ENCODE peak calls at places on chromosomes 3 and 15, in eight cellular contexts. One of them, this sample, is unnamed.
A peak's percentile ranks its signal among the peaks of the same experiment; 100 is the strongest.

GRCh38 chr3:19190136-19190535 is 41.8 kb downstream of the KCNH8 start:
- DNase-seq in activated CD8-positive, alpha-beta memory T cell treated with anti-CD3 and anti-CD28 coated beads, Interleukin-2, amount 50 U/mL, for 4 hours: no peak
- DNase-seq in NCI-H526 treated with DMSO at 0.1 percent for 48 hours: no peak
- DNase-seq in T follicular helper cell: no peak
- DNase-seq in WERI-Rb-1: no peak
- DNase-seq in HCEC 1CT: no peak
- DNase-seq in head of caudate nucleus: no peak
- DNase-seq in trophoblast cell: no peak
- DNase-seq in this sample: no peak

GRCh38 chr15:73985101-73985873 is 6.8 kb downstream of the STOML1 start:
- DNase-seq in NCI-H526 treated with DMSO at 0.1 percent for 48 hours: no peak
- DNase-seq in trophoblast cell: no peak
- DNase-seq in T follicular helper cell: no peak
- DNase-seq in activated CD8-positive, alpha-beta memory T cell treated with anti-CD3 and anti-CD28 coated beads, Interleukin-2, amount 50 U/mL, for 4 hours: no peak
- DNase-seq in head of caudate nucleus: no peak
- DNase-seq in HCEC 1CT: peak; percentile 21
- DNase-seq in WERI-Rb-1: no peak
- DNase-seq in this sample: no peak

GRCh38 chr15:51416129-51416528 is 74.7 kb downstream of the GLDN start:
- DNase-seq in WERI-Rb-1: no peak
- DNase-seq in NCI-H526 treated with DMSO at 0.1 percent for 48 hours: no peak
- DNase-seq in trophoblast cell: no peak
- DNase-seq in T follicular helper cell: no peak
- DNase-seq in head of caudate nucleus: no peak
- DNase-seq in HCEC 1CT: no peak
- DNase-seq in activated CD8-positive, alpha-beta memory T cell treated with anti-CD3 and anti-CD28 coated beads, Interleukin-2, amount 50 U/mL, for 4 hours: no peak
- DNase-seq in this sample: no peak

GRCh38 chr3:142224482-142225072 is 808 bp downstream of the GK5 start:
- DNase-seq in WERI-Rb-1: no peak
- DNase-seq in NCI-H526 treated with DMSO at 0.1 percent for 48 hours: no peak
- DNase-seq in HCEC 1CT: no peak
- DNase-seq in trophoblast cell: no peak
- DNase-seq in head of caudate nucleus: no peak
- DNase-seq in activated CD8-positive, alpha-beta memory T cell treated with anti-CD3 and anti-CD28 coated beads, Interleukin-2, amount 50 U/mL, for 4 hours: no peak
- DNase-seq in T follicular helper cell: no peak
- DNase-seq in this sample: no peak

GRCh38 chr15:55846108-55846707 is 103.3 kb upstream of the PRTG start:
- DNase-seq in trophoblast cell: peak; percentile 54
- DNase-seq in HCEC 1CT: peak; percentile 78
- DNase-seq in WERI-Rb-1: peak; percentile 66
- DNase-seq in activated CD8-positive, alpha-beta memory T cell treated with anti-CD3 and anti-CD28 coated beads, Interleukin-2, amount 50 U/mL, for 4 hours: no peak
- DNase-seq in NCI-H526 treated with DMSO at 0.1 percent for 48 hours: peak; percentile 36
- DNase-seq in head of caudate nucleus: peak; percentile 53
- DNase-seq in T follicular helper cell: peak; percentile 12
- DNase-seq in this sample: peak; percentile 56

GRCh38 chr15:71008250-71008870 is 106.9 kb upstream of the THSD4 start:
- DNase-seq in HCEC 1CT: no peak
- DNase-seq in T follicular helper cell: no peak
- DNase-seq in NCI-H526 treated with DMSO at 0.1 percent for 48 hours: no peak
- DNase-seq in WERI-Rb-1: no peak
- DNase-seq in trophoblast cell: no peak
- DNase-seq in head of caudate nucleus: no peak
- DNase-seq in activated CD8-positive, alpha-beta memory T cell treated with anti-CD3 and anti-CD28 coated beads, Interleukin-2, amount 50 U/mL, for 4 hours: no peak
- DNase-seq in this sample: no peak

GRCh38 chr3:42507252-42507651 is 4.8 kb downstream of the VIPR1 start:
- DNase-seq in WERI-Rb-1: no peak
- DNase-seq in T follicular helper cell: no peak
- DNase-seq in activated CD8-positive, alpha-beta memory T cell treated with anti-CD3 and anti-CD28 coated beads, Interleukin-2, amount 50 U/mL, for 4 hours: peak; percentile 6
- DNase-seq in trophoblast cell: peak; percentile 8
- DNase-seq in NCI-H526 treated with DMSO at 0.1 percent for 48 hours: no peak
- DNase-seq in head of caudate nucleus: no peak
- DNase-seq in HCEC 1CT: no peak
- DNase-seq in this sample: no peak

GRCh38 chr3:126634803-126635202 is 20.1 kb downstream of the TXNRD3 start:
- DNase-seq in HCEC 1CT: no peak
- DNase-seq in trophoblast cell: no peak
- DNase-seq in T follicular helper cell: no peak
- DNase-seq in head of caudate nucleus: no peak
- DNase-seq in NCI-H526 treated with DMSO at 0.1 percent for 48 hours: no peak
- DNase-seq in activated CD8-positive, alpha-beta memory T cell treated with anti-CD3 and anti-CD28 coated beads, Interleukin-2, amount 50 U/mL, for 4 hours: no peak
- DNase-seq in WERI-Rb-1: no peak
- DNase-seq in this sample: no peak

GRCh38 chr3:47113669-47114365 is 50.1 kb downstream of the SETD2 start:
- DNase-seq in WERI-Rb-1: no peak
- DNase-seq in HCEC 1CT: peak; percentile 93
- DNase-seq in head of caudate nucleus: no peak
- DNase-seq in T follicular helper cell: no peak
- DNase-seq in activated CD8-positive, alpha-beta memory T cell treated with anti-CD3 and anti-CD28 coated beads, Interleukin-2, amount 50 U/mL, for 4 hours: no peak
- DNase-seq in NCI-H526 treated with DMSO at 0.1 percent for 48 hours: no peak
- DNase-seq in trophoblast cell: no peak
- DNase-seq in this sample: peak; percentile 35

GRCh38 chr3:12473503-12473902 is 10.8 kb upstream of the TSEN2 start:
- DNase-seq in WERI-Rb-1: no peak
- DNase-seq in head of caudate nucleus: no peak
- DNase-seq in trophoblast cell: no peak
- DNase-seq in NCI-H526 treated with DMSO at 0.1 percent for 48 hours: no peak
- DNase-seq in T follicular helper cell: no peak
- DNase-seq in activated CD8-positive, alpha-beta memory T cell treated with anti-CD3 and anti-CD28 coated beads, Interleukin-2, amount 50 U/mL, for 4 hours: no peak
- DNase-seq in HCEC 1CT: no peak
- DNase-seq in this sample: no peak

GRCh38 chr3:157030712-157031111 is 129.2 kb downstream of the CCNL1 start:
- DNase-seq in WERI-Rb-1: no peak
- DNase-seq in activated CD8-positive, alpha-beta memory T cell treated with anti-CD3 and anti-CD28 coated beads, Interleukin-2, amount 50 U/mL, for 4 hours: no peak
- DNase-seq in head of caudate nucleus: no peak
- DNase-seq in HCEC 1CT: no peak
- DNase-seq in trophoblast cell: no peak
- DNase-seq in NCI-H526 treated with DMSO at 0.1 percent for 48 hours: no peak
- DNase-seq in T follicular helper cell: no peak
- DNase-seq in this sample: no peak

GRCh38 chr15:65132841-65133549 is 613 bp downstream of the PDCD7 start:
- DNase-seq in T follicular helper cell: no peak
- DNase-seq in trophoblast cell: peak; percentile 43
- DNase-seq in activated CD8-positive, alpha-beta memory T cell treated with anti-CD3 and anti-CD28 coated beads, Interleukin-2, amount 50 U/mL, for 4 hours: peak; percentile 20
- DNase-seq in WERI-Rb-1: peak; percentile 20
- DNase-seq in NCI-H526 treated with DMSO at 0.1 percent for 48 hours: no peak
- DNase-seq in HCEC 1CT: peak; percentile 46
- DNase-seq in head of caudate nucleus: peak; percentile 21
- DNase-seq in this sample: no peak

GRCh38 chr15:70096215-70096974 is 1.3 kb downstream of the TLE3 start:
- DNase-seq in T follicular helper cell: peak; percentile 40
- DNase-seq in trophoblast cell: no peak
- DNase-seq in activated CD8-positive, alpha-beta memory T cell treated with anti-CD3 and anti-CD28 coated beads, Interleukin-2, amount 50 U/mL, for 4 hours: peak; percentile 66
- DNase-seq in NCI-H526 treated with DMSO at 0.1 percent for 48 hours: peak; percentile 35
- DNase-seq in HCEC 1CT: peak; percentile 48
- DNase-seq in head of caudate nucleus: no peak
- DNase-seq in WERI-Rb-1: no peak
- DNase-seq in this sample: no peak

GRCh38 chr3:71579934-71580318 is 3.6 kb downstream of the FOXP1 start:
- DNase-seq in NCI-H526 treated with DMSO at 0.1 percent for 48 hours: no peak
- DNase-seq in WERI-Rb-1: no peak
- DNase-seq in trophoblast cell: no peak
- DNase-seq in HCEC 1CT: peak; percentile 14
- DNase-seq in activated CD8-positive, alpha-beta memory T cell treated with anti-CD3 and anti-CD28 coated beads, Interleukin-2, amount 50 U/mL, for 4 hours: no peak
- DNase-seq in head of caudate nucleus: no peak
- DNase-seq in T follicular helper cell: no peak
- DNase-seq in this sample: no peak

GRCh38 chr15:100588638-100589242 is 13.2 kb downstream of the LINS1 start:
- DNase-seq in NCI-H526 treated with DMSO at 0.1 percent for 48 hours: no peak
- DNase-seq in activated CD8-positive, alpha-beta memory T cell treated with anti-CD3 and anti-CD28 coated beads, Interleukin-2, amount 50 U/mL, for 4 hours: no peak
- DNase-seq in WERI-Rb-1: no peak
- DNase-seq in HCEC 1CT: peak; percentile 2
- DNase-seq in T follicular helper cell: no peak
- DNase-seq in trophoblast cell: no peak
- DNase-seq in head of caudate nucleus: no peak
- DNase-seq in this sample: no peak

GRCh38 chr3:182671942-182672341 is 121.4 kb upstream of the ATP11B start:
- DNase-seq in activated CD8-positive, alpha-beta memory T cell treated with anti-CD3 and anti-CD28 coated beads, Interleukin-2, amount 50 U/mL, for 4 hours: no peak
- DNase-seq in trophoblast cell: no peak
- DNase-seq in HCEC 1CT: peak; percentile 28
- DNase-seq in head of caudate nucleus: peak; percentile 56
- DNase-seq in WERI-Rb-1: no peak
- DNase-seq in NCI-H526 treated with DMSO at 0.1 percent for 48 hours: no peak
- DNase-seq in T follicular helper cell: no peak
- DNase-seq in this sample: no peak

GRCh38 chr3:191257286-191257685 is 58.2 kb downstream of the OSTN start:
- DNase-seq in activated CD8-positive, alpha-beta memory T cell treated with anti-CD3 and anti-CD28 coated beads, Interleukin-2, amount 50 U/mL, for 4 hours: no peak
- DNase-seq in WERI-Rb-1: peak; percentile 18
- DNase-seq in HCEC 1CT: no peak
- DNase-seq in NCI-H526 treated with DMSO at 0.1 percent for 48 hours: no peak
- DNase-seq in head of caudate nucleus: no peak
- DNase-seq in T follicular helper cell: no peak
- DNase-seq in trophoblast cell: no peak
- DNase-seq in this sample: no peak

GRCh38 chr3:13379191-13379830 is 40.8 kb downstream of the NUP210 start:
- DNase-seq in T follicular helper cell: no peak
- DNase-seq in head of caudate nucleus: peak; percentile 86
- DNase-seq in WERI-Rb-1: no peak
- DNase-seq in HCEC 1CT: no peak
- DNase-seq in activated CD8-positive, alpha-beta memory T cell treated with anti-CD3 and anti-CD28 coated beads, Interleukin-2, amount 50 U/mL, for 4 hours: no peak
- DNase-seq in NCI-H526 treated with DMSO at 0.1 percent for 48 hours: no peak
- DNase-seq in trophoblast cell: peak; percentile 13
- DNase-seq in this sample: no peak

GRCh38 chr3:190865828-190866227 is 3.3 kb upstream of the GMNC start:
- DNase-seq in T follicular helper cell: no peak
- DNase-seq in NCI-H526 treated with DMSO at 0.1 percent for 48 hours: no peak
- DNase-seq in activated CD8-positive, alpha-beta memory T cell treated with anti-CD3 and anti-CD28 coated beads, Interleukin-2, amount 50 U/mL, for 4 hours: no peak
- DNase-seq in trophoblast cell: peak; percentile 13
- DNase-seq in HCEC 1CT: no peak
- DNase-seq in head of caudate nucleus: no peak
- DNase-seq in WERI-Rb-1: no peak
- DNase-seq in this sample: no peak

GRCh38 chr15:56978898-56979662 is 60.6 kb downstream of the TCF12 start:
- DNase-seq in NCI-H526 treated with DMSO at 0.1 percent for 48 hours: no peak
- DNase-seq in activated CD8-positive, alpha-beta memory T cell treated with anti-CD3 and anti-CD28 coated beads, Interleukin-2, amount 50 U/mL, for 4 hours: no peak
- DNase-seq in T follicular helper cell: no peak
- DNase-seq in WERI-Rb-1: no peak
- DNase-seq in head of caudate nucleus: no peak
- DNase-seq in trophoblast cell: peak; percentile 5
- DNase-seq in HCEC 1CT: peak; percentile 79
- DNase-seq in this sample: no peak

GRCh38 chr3:178475062-178475461 is 61.2 kb upstream of the KCNMB2 start:
- DNase-seq in activated CD8-positive, alpha-beta memory T cell treated with anti-CD3 and anti-CD28 coated beads, Interleukin-2, amount 50 U/mL, for 4 hours: no peak
- DNase-seq in NCI-H526 treated with DMSO at 0.1 percent for 48 hours: no peak
- DNase-seq in head of caudate nucleus: no peak
- DNase-seq in WERI-Rb-1: no peak
- DNase-seq in T follicular helper cell: no peak
- DNase-seq in HCEC 1CT: no peak
- DNase-seq in trophoblast cell: no peak
- DNase-seq in this sample: no peak

GRCh38 chr3:55899887-55900286 is 412.8 kb upstream of the WNT5A start:
- DNase-seq in HCEC 1CT: no peak
- DNase-seq in activated CD8-positive, alpha-beta memory T cell treated with anti-CD3 and anti-CD28 coated beads, Interleukin-2, amount 50 U/mL, for 4 hours: no peak
- DNase-seq in NCI-H526 treated with DMSO at 0.1 percent for 48 hours: no peak
- DNase-seq in WERI-Rb-1: no peak
- DNase-seq in T follicular helper cell: no peak
- DNase-seq in trophoblast cell: no peak
- DNase-seq in head of caudate nucleus: no peak
- DNase-seq in this sample: no peak